ENCODE peak calls at places on chromosomes 3 and 15, in seven cellular contexts. H is WTC11; X is PC-3; Z is progenitor cell of endocrine pancreas; F is coronary artery; R is CD4-positive, alpha-beta T cell; Y is heart left ventricle. P is an unnamed sample.
A peak's percentile ranks its signal among the peaks of the same experiment; 100 is the strongest.

GRCh38 chr3:72386322-72386721 is 461.9 kb downstream of the SHQ1 start:
- DNase-seq in H (no peak), X (no peak), Z (no peak), F (no peak), R (no peak), Y (no peak), P (no peak)

GRCh38 chr3:119840855-119841254 is 59.0 kb downstream of the NR1I2 start:
- DNase-seq in H (no peak), X (no peak), Z (no peak), F (no peak), R (no peak), Y (no peak), P (no peak)

GRCh38 chr3:149180057-149180573 is 41.5 kb downstream of the CP start:
- DNase-seq in H (no peak), X (peak; percentile 99), Z (no peak), F (peak; percentile 90), R (no peak), Y (peak; percentile 84), P (no peak)

GRCh38 chr3:8660781-8661180 is 16.2 kb upstream of the SSUH2 start:
- DNase-seq in H (no peak), X (no peak), Z (no peak), F (no peak), R (no peak), Y (peak; percentile 48), P (no peak)

GRCh38 chr3:1375145-1375544 is 282.3 kb downstream of the CNTN6 start:
- DNase-seq in H (no peak), X (no peak), Z (no peak), F (no peak), R (no peak), Y (no peak), P (no peak)

GRCh38 chr15:64133619-64134018 is 17.9 kb upstream of the SNX22 start:
- DNase-seq in H (no peak), X (no peak), Z (no peak), F (no peak), R (no peak), Y (no peak), P (no peak)

GRCh38 chr3:101262393-101263240 is 57.8 kb downstream of the IMPG2 start:
- DNase-seq in H (no peak), X (no peak), Z (no peak), F (no peak), R (no peak), Y (no peak), P (no peak)

GRCh38 chr3:150144309-150144708 is 173.6 kb upstream of the PFN2 start:
- DNase-seq in H (no peak), X (no peak), Z (no peak), F (no peak), R (no peak), Y (no peak), P (no peak)

GRCh38 chr15:70023769-70024491 is 73.8 kb downstream of the TLE3 start:
- DNase-seq in H (no peak), X (peak; percentile 37), Z (no peak), F (no peak), R (no peak), Y (no peak), P (no peak)

GRCh38 chr15:70486451-70487379 is 276.6 kb downstream of the UACA start:
- DNase-seq in H (no peak), X (peak; percentile 65), Z (no peak), F (no peak), R (peak; percentile 36), Y (peak; percentile 41), P (no peak)

GRCh38 chr3:31880020-31880419 is 101.0 kb downstream of the OSBPL10 start:
- DNase-seq in H (no peak), X (peak; percentile 13), Z (no peak), F (no peak), R (no peak), Y (no peak), P (no peak)

GRCh38 chr3:179279837-179280236 is 28.9 kb upstream of the KCNMB3 start:
- DNase-seq in H (no peak), X (no peak), Z (no peak), F (no peak), R (no peak), Y (no peak), P (no peak)

GRCh38 chr15:59339252-59339672 is 33.4 kb downstream of the MYO1E start:
- DNase-seq in H (no peak), X (no peak), Z (no peak), F (no peak), R (no peak), Y (no peak), P (no peak)

GRCh38 chr3:196712514-196713413 is 587 bp downstream of the PIGX start:
- DNase-seq in H (peak; percentile 55), X (no peak), Z (no peak), F (peak; percentile 80), R (peak; percentile 61), Y (peak; percentile 74), P (no peak)

DNA sequence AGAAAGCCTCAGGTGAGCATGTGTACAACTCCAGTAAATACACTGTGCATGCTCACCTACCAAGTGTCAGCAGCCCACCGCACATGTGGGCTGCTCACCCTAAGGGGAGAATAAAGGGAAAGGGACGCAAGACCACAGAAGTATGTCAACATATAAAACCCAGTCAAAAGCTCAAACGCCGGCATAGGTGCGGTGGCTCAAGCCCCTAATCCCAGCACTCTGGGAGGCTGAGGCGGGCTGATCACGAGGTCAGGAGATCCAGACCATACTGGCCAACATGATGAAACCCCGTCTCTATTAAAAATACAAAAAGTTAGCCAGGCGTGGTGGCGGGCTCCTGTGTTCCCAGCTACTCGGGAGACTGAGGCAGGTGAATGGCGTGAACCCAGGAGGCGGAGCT is 732.1 kb downstream of the ZPLD1 start:
- DNase-seq in H (no peak), X (no peak), Z (no peak), F (no peak), R (no peak), Y (no peak), P (no peak)
- TF ChIP-seq CTCF in H (no peak), X (no peak), Z (no peak), F (no peak), R (no peak), Y (no peak), P (no peak)

GRCh38 chr15:50116477-50116876 is 2.6 kb downstream of the ATP8B4 start:
- DNase-seq in H (peak; percentile 61), X (peak; percentile 56), Z (no peak), F (no peak), R (no peak), Y (no peak), P (no peak)
- TF ChIP-seq CTCF in H (no peak), X (peak; percentile 63), Z (no peak), F (no peak), R (no peak), Y (no peak), P (no peak)

GRCh38 chr15:89531796-89532537 is 35.6 kb upstream of the RHCG start:
- DNase-seq in H (no peak), X (peak; percentile 33), Z (no peak), F (no peak), R (no peak), Y (no peak), P (no peak)
- TF ChIP-seq CTCF in H (no peak), X (no peak), Z (no peak), F (no peak), R (no peak), Y (no peak), P (no peak)

GRCh38 chr3:51722362-51722761 is 15.5 kb downstream of the GRM2 start:
- DNase-seq in H (peak; percentile 33), X (peak; percentile 17), Z (no peak), F (no peak), R (no peak), Y (no peak), P (no peak)
- TF ChIP-seq CTCF in H (peak; percentile 14), X (peak; percentile 39), Z (no peak), F (no peak), R (no peak), Y (no peak), P (no peak)

P was measured in neural crest cell.